ENCODE peak calls at places on chromosomes 6 and 20, in seven cellular contexts. A is endothelial cell of umbilical vein, Q is lung, K is mammary epithelial cell, S is osteoblast, L is BE2C, F is psoas muscle. O is an unnamed sample. For H3K27me3, the result is how much of the 10 kb centered on the place peaks cover.

GRCh38 chr6:125154184-125155135 is 887 bp downstream of the TPD52L1 start:
- DNase-seq in F (peak), Q (peak), L (peak), K (peak), S (peak), A (no peak), O (peak)

GRCh38 chr6:68876792-68877493 is 241.9 kb downstream of the ADGRB3 start:
- DNase-seq in S (no peak), A (no peak), F (no peak), K (no peak), L (no peak), Q (no peak), O (peak)

GRCh38 chr6:75147512-75147911 is 58.3 kb downstream of the COL12A1 start:
- DNase-seq in A (no peak), Q (no peak), L (no peak), K (no peak), S (peak), F (no peak), O (no peak)

GRCh38 chr6:22102671-22103070 is 194.2 kb downstream of the PRL start:
- DNase-seq in L (no peak), Q (no peak), F (no peak), S (no peak), A (no peak), K (peak), O (peak)

GRCh38 chr20:4573564-4574355 is 147.9 kb upstream of the PRND start:
- DNase-seq in K (no peak), F (no peak), A (no peak), S (peak), Q (no peak), L (no peak), O (peak)

GRCh38 chr6:90938116-90938515 is 351.2 kb upstream of the MAP3K7 start:
- DNase-seq in K (peak), A (no peak), Q (no peak), F (no peak), L (no peak), S (no peak), O (peak)

GRCh38 chr20:18400460-18400859 is 66.4 kb downstream of the DZANK1 start:
- DNase-seq in S (no peak), K (peak), Q (no peak), A (no peak), L (no peak), F (no peak), O (no peak)

GRCh38 chr6:15017251-15017650 is 228.6 kb upstream of the JARID2 start:
- DNase-seq in S (no peak), L (peak), A (no peak), F (no peak), K (no peak), Q (no peak), O (peak)

GRCh38 chr6:42227173-42227850 is 9.7 kb upstream of the MRPS10 start:
- DNase-seq in A (no peak), S (peak), L (no peak), Q (no peak), F (no peak), K (peak), O (peak)

GRCh38 chr6:13485923-13486557 is 1.4 kb downstream of the GFOD1 start:
- DNase-seq in S (peak), A (peak), K (peak), F (peak), L (peak), Q (no peak), O (peak)

GRCh38 chr6:52233975-52234823 is 10.1 kb downstream of the IL17F start:
- DNase-seq in A (peak), F (no peak), S (peak), L (peak), K (peak), Q (no peak), O (peak)

GRCh38 chr6:1767481-1768246 is 157.9 kb downstream of the FOXC1 start:
- DNase-seq in S (peak), F (peak), A (peak), L (peak), Q (no peak), K (peak), O (peak)

GRCh38 chr20:59063358-59064213 is 21.0 kb upstream of the PRELID3B start:
- DNase-seq in Q (no peak), K (peak), F (peak), L (peak), S (peak), A (peak), O (peak)

GRCh38 chr6:35392111-35392702 is 49.8 kb downstream of the PPARD start:
- DNase-seq in K (peak), Q (peak), S (no peak), F (no peak), L (peak), A (no peak), O (peak)

GRCh38 chr6:137218473-137218916 is 690 bp downstream of the IFNGR1 start:
- DNase-seq in L (peak), F (peak), S (peak), Q (no peak), K (peak), A (peak), O (peak)

GRCh38 chr6:74044417-74045096 is 348.6 kb downstream of the CD109 start:
- DNase-seq in F (no peak), A (no peak), L (no peak), K (no peak), S (no peak), Q (no peak), O (peak)

GRCh38 chr6:154367839-154368695 is 11.5 kb upstream of the IPCEF1 start:
- DNase-seq in S (no peak), K (peak), A (no peak), Q (no peak), F (no peak), L (no peak), O (peak)

GRCh38 chr6:162058281-162058875 is 669.2 kb downstream of the PRKN start:
- DNase-seq in Q (no peak), A (no peak), S (no peak), L (no peak), K (peak), F (no peak), O (peak)

GRCh38 chr20:48781634-48782033 is 46.2 kb downstream of the PREX1 start:
- DNase-seq in Q (no peak), S (no peak), L (no peak), A (no peak), F (no peak), K (no peak), O (no peak)

GRCh38 chr20:62441986-62442539 is 14.7 kb upstream of the RBBP8NL start:
- DNase-seq in K (no peak), Q (no peak), F (no peak), L (no peak), A (no peak), S (no peak), O (no peak)

GRCh38 chr20:62445553-62446340 is 18.4 kb upstream of the RBBP8NL start:
- DNase-seq in S (no peak), K (no peak), L (no peak), A (no peak), Q (no peak), F (no peak), O (no peak)

GRCh38 chr20:62446398-62446985 is 19.2 kb upstream of the RBBP8NL start:
- DNase-seq in L (no peak), Q (no peak), S (no peak), K (no peak), F (no peak), A (no peak), O (no peak)

GRCh38 chr20:62447143-62447869 is 20.0 kb upstream of the RBBP8NL start:
- DNase-seq in Q (no peak), L (no peak), A (no peak), F (no peak), S (no peak), K (no peak), O (no peak)

GRCh38 chr20:62444286-62444685 is 16.9 kb upstream of the RBBP8NL start:
- DNase-seq in K (no peak), S (no peak), L (no peak), A (no peak), F (no peak), Q (no peak), O (no peak)
- H3K27me3 ChIP-seq in K (under half), S (under half), L (under half), A (under half), F (under half), Q (under half), O (under half)

GRCh38 chr20:36401336-36401735 is 95.2 kb downstream of the DLGAP4 start:
- DNase-seq in L (no peak), F (no peak), Q (no peak), K (no peak), A (no peak), S (no peak), O (no peak)

GRCh38 chr20:36400901-36401300 is 94.8 kb downstream of the DLGAP4 start:
- DNase-seq in F (no peak), A (no peak), S (no peak), L (peak), K (no peak), Q (no peak), O (no peak)

GRCh38 chr20:36398515-36398914 is 92.4 kb downstream of the DLGAP4 start:
- DNase-seq in F (no peak), S (no peak), K (no peak), L (no peak), A (no peak), Q (no peak), O (no peak)

GRCh38 chr20:36399147-36399968 is 93.2 kb downstream of the DLGAP4 start:
- DNase-seq in Q (no peak), S (peak), F (no peak), K (peak), L (peak), A (peak), O (peak)

DNA sequence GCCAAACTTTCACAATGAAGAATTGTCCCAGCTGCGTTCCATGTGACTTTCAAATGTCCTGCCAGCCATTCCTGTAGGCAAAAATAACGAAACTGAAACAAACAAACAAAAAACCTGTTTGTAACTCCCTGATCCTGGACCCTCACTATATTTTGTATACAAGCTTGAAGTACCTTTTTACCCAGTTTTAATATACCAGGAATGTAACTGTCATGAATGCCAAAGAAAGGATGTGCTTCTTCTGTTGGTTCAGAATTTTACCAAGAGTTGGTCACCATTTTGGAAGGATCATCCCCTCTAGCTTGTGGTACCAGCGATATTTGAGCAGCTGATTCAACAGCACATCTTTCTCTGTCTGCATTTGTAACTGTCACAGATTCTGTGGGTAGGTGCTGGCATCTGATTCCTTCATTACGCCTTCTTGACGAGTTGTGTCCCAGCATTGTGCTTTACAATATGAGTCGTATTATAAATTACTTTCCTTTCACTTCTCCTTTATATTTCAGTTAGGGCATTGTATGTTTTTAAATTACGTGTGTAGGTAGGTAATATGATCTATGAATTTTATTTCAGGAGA is 93.9 kb downstream of the DLGAP4 start:
- DNase-seq in S (no peak), F (no peak), L (no peak), A (no peak), K (no peak), Q (no peak), O (no peak)
- TF ChIP-seq CTCF in S (no peak), F (no peak), L (no peak), A (no peak), K (no peak), Q (no peak), O (no peak)

GRCh38 chr20:47263080-47263479 is 93.4 kb downstream of the ZMYND8 start:
- DNase-seq in K (no peak), S (no peak), L (no peak), F (no peak), A (no peak), Q (no peak), O (no peak)
- H3K4me3 ChIP-seq in K (no peak), S (no peak), L (no peak), F (no peak), A (no peak), Q (no peak), O (no peak)

GRCh38 chr6:25296217-25296905 is 17.2 kb downstream of the CARMIL1 start:
- DNase-seq in Q (no peak), L (no peak), F (no peak), K (no peak), A (no peak), S (no peak), O (no peak)

GRCh38 chr6:25297823-25298507 is 18.8 kb downstream of the CARMIL1 start:
- DNase-seq in K (no peak), S (peak), A (no peak), L (no peak), Q (no peak), F (no peak), O (no peak)

GRCh38 chr6:25295651-25296050 is 16.5 kb downstream of the CARMIL1 start:
- DNase-seq in K (peak), F (no peak), L (no peak), A (no peak), Q (no peak), S (no peak), O (no peak)

GRCh38 chr6:25296980-25297379 is 17.8 kb downstream of the CARMIL1 start:
- DNase-seq in A (no peak), S (no peak), Q (no peak), L (no peak), F (no peak), K (no peak), O (no peak)

GRCh38 chr6:25298508-25298834 is 19.3 kb downstream of the CARMIL1 start:
- DNase-seq in Q (no peak), F (no peak), L (no peak), A (no peak), K (no peak), S (no peak), O (no peak)
- H3K27me3 ChIP-seq in Q (under half), F (under half), L (under half), A (under half), K (under half), S (under half), O (under half)

DNA sequence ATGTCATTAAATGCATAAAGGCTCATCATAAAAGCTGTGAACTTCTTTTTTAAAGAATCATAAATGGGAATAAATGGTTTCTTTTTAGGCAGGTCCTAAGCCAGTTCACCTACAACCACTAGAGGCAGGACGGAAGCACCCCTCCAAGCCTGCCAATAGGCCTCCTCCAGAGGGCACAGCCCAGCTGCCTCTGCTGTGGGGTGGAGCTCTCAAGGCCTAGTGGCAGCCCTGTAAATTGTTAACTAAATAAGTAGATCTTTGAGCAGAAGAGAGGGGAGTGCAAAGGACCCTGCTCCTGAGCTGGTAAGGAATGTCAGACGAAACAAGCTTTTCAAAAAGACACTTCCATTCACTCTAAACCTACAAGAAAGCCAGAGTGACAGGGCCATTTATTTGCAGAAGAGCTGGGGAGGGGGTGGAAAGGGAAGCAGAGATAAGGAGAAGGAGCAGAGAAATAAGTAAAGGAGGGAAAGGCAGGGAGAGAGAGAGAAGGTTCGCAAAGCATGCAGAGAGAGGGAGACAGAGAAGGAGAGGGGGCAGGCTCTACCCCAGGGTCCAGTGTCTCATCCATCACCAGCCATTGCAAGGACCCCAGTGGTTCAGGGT is 18.0 kb upstream of the MAFB start:
- DNase-seq in A (no peak), F (no peak), L (no peak), K (no peak), S (no peak), Q (no peak), O (no peak)
- TF ChIP-seq CTCF in A (no peak), F (no peak), L (peak), K (no peak), S (no peak), Q (no peak), O (no peak)

DNA sequence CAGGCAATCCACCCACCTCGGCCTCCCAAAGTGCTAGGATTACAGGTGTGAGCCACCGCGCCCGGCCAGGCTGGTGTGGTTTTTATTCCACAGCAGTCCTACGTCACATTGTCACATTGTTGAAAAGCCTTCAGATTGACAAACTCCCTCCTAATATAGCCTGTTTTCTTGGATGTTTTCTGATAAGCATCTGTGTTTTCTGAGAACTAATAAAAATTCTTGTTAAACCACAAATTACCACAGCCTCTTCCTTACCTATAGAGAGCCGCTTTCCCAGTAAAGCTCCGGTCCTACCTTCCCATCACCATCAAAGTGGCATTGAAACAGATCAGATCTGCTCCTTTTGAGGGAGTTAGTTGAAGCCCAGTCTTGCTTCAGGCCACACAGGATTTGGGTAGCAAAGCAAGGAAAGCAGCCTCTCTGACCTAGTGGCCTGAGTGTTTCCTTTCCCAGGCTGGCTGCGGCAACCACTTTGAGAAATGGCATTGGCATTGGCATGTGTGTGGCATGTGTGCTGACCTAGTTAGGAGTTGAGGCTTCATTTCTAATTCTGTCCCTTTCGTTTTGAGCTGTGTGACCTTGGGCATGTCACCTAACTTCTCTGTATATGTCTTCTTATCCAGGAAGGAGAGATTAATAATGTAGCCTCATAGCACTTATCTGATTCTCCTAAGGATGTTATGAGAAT is 1.7 kb upstream of the PKIG start:
- DNase-seq in S (no peak), K (no peak), L (no peak), F (peak), A (peak), Q (no peak), O (no peak)
- H3K4me3 ChIP-seq in S (no peak), K (no peak), L (no peak), F (no peak), A (no peak), Q (no peak), O (no peak)

DNA sequence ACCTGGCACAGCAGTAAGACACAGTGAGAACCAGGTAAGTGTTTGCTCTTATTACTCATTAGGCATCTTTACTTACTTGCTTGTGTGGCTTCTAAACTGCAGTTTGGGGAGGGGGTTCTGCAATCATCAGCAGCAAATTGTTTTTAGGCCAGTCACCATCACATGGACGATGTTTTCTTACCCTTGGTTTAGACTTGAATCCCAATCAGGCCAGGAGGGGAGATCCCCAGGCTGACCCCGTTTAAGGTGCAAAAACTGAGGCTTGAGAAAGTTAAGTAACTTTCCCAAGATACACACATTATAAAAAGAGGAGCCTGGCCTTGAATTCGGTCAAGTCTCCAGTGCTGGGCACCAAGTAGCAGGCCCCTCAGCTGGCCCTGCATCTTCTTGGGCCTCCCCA is 51.8 kb upstream of the SLC32A1 start:
- DNase-seq in L (no peak), S (no peak), A (no peak), Q (no peak), K (no peak), F (no peak), O (no peak)
- H3K27me3 ChIP-seq in L (under half), S (under half), A (under half), Q (under half), K (under half), F (under half), O (under half)

GRCh38 chr20:63216849-63217471 is 1.0 kb upstream of the YTHDF1 start:
- DNase-seq in S (peak), A (no peak), L (peak), K (no peak), Q (no peak), F (no peak), O (no peak)

GRCh38 chr20:63219447-63219821 is 3.5 kb upstream of the YTHDF1 start:
- DNase-seq in S (peak), L (no peak), K (no peak), F (no peak), Q (no peak), A (no peak), O (no peak)

GRCh38 chr20:63217706-63218105 is 1.8 kb upstream of the YTHDF1 start:
- DNase-seq in L (no peak), Q (no peak), K (no peak), A (no peak), S (peak), F (no peak), O (no peak)

GRCh38 chr20:63219866-63220521 is 4.1 kb upstream of the YTHDF1 start:
- DNase-seq in S (peak), F (no peak), K (no peak), A (no peak), Q (no peak), L (no peak), O (no peak)

DNA sequence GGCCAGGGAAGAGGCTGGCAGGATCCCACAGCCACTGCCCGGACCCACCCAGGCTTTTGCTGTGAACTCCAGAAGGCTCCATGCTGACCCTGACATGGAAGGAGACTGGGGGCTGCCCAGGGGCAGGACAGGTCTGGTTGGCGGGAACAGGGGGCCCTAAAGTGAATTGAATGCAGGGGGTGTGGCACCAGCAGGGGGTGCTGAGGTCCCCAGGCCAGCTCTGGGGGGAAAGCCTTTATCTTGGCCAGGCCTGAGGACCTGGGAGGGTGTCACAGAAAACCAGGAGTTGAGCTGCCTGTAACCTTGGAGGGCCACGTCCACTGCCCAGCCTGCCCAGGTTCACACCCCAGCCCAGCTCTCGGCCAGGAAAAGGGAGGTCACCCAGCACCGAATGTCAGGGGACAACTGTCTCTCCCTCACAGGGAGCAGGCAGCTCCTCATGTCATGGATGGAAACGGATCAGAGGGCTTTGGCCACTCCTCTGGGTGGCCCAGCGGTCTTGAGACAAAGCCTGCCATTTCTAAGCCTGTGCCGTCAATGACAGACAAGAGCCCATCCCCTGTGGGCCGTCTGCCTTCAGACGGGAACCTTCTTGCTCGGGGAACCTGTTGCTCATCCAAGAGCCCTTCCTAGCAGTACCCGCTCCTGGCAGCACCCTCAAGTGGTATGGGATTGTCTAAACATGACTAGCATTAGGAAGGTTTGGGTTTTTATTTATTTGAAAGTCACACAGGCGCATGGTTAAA is 2.9 kb upstream of the YTHDF1 start:
- DNase-seq in F (no peak), K (no peak), A (no peak), S (peak), Q (no peak), L (no peak), O (no peak)
- TF ChIP-seq CTCF in F (no peak), K (peak), A (no peak), S (no peak), Q (no peak), L (no peak), O (no peak)